ENCODE peak calls at places on chromosomes 6 and 20, in five cellular contexts. O is HCT116, N is H1, G is HepG2, A is GM12878. C is an unnamed sample.

GRCh38 chr6:17086469-17086868 is 15.4 kb upstream of the STMND1 start:
- DNase-seq in N (no peak), O (peak; percentile 75), G (peak; percentile 63), A (no peak), C (peak; percentile 90)

GRCh38 chr20:49110767-49111694 is 64.9 kb downstream of the CSE1L start:
- DNase-seq in N (no peak), A (no peak), O (no peak), G (no peak), C (no peak)

GRCh38 chr20:50533464-50533863 is 23.3 kb downstream of the PTPN1 start:
- DNase-seq in N (no peak), O (no peak), G (no peak), A (no peak), C (no peak)

GRCh38 chr6:10362300-10362699 is 52.6 kb downstream of the TFAP2A start:
- DNase-seq in A (no peak), G (no peak), N (no peak), O (no peak), C (no peak)

GRCh38 chr6:73547046-73547445 is 26.2 kb upstream of the EEF1A1 start:
- DNase-seq in A (no peak), O (no peak), N (no peak), G (no peak), C (no peak)

GRCh38 chr6:28643017-28643740 is 117.5 kb downstream of the GPX5 start:
- DNase-seq in O (peak; percentile 88), G (peak; percentile 69), A (peak; percentile 36), N (peak; percentile 83), C (peak; percentile 52)

GRCh38 chr6:36113049-36113448 is 17.3 kb upstream of the MAPK13 start:
- DNase-seq in O (no peak), A (no peak), N (no peak), G (peak; percentile 51), C (no peak)

GRCh38 chr6:81073323-81073722 is 679.2 kb downstream of the TENT5A start:
- DNase-seq in O (no peak), N (no peak), A (no peak), G (no peak), C (no peak)

GRCh38 chr20:38434310-38434741 is 802 bp downstream of the SNHG17 start:
- DNase-seq in O (no peak), A (no peak), G (no peak), N (no peak), C (no peak)

GRCh38 chr6:133286765-133287164 is 45.6 kb downstream of the EYA4 start:
- DNase-seq in O (no peak), G (no peak), N (no peak), A (no peak), C (no peak)

GRCh38 chr6:158039571-158040050 is 57.9 kb downstream of the SYNJ2 start:
- DNase-seq in G (peak; percentile 61), N (no peak), A (no peak), O (no peak), C (no peak)

GRCh38 chr6:42030585-42031506 is 19.5 kb upstream of the TAF8 start:
- DNase-seq in O (no peak), G (no peak), N (no peak), A (no peak), C (no peak)

GRCh38 chr6:36033935-36034334 is 6.3 kb downstream of the MAPK14 start:
- DNase-seq in A (no peak), G (no peak), N (no peak), O (no peak), C (no peak)

GRCh38 chr6:162942860-162943259 is 215.1 kb downstream of the PACRG start:
- DNase-seq in G (no peak), A (no peak), N (no peak), O (no peak), C (no peak)

GRCh38 chr20:58706975-58707681 is 14.5 kb downstream of the NPEPL1 start:
- DNase-seq in O (no peak), A (no peak), G (no peak), N (peak; percentile 44), C (no peak)

GRCh38 chr6:156778615-156779205 is 1.5 kb downstream of the ARID1B start:
- DNase-seq in A (no peak), N (peak; percentile 64), O (no peak), G (peak; percentile 34), C (peak; percentile 45)

GRCh38 chr20:48763183-48764030 is 64.4 kb downstream of the PREX1 start:
- DNase-seq in A (no peak), N (no peak), O (no peak), G (no peak), C (no peak)

GRCh38 chr6:99119109-99120031 is 171.6 kb upstream of the FBXL4 start:
- DNase-seq in G (peak; percentile 23), N (no peak), A (no peak), O (peak; percentile 12), C (peak; percentile 66)

DNA sequence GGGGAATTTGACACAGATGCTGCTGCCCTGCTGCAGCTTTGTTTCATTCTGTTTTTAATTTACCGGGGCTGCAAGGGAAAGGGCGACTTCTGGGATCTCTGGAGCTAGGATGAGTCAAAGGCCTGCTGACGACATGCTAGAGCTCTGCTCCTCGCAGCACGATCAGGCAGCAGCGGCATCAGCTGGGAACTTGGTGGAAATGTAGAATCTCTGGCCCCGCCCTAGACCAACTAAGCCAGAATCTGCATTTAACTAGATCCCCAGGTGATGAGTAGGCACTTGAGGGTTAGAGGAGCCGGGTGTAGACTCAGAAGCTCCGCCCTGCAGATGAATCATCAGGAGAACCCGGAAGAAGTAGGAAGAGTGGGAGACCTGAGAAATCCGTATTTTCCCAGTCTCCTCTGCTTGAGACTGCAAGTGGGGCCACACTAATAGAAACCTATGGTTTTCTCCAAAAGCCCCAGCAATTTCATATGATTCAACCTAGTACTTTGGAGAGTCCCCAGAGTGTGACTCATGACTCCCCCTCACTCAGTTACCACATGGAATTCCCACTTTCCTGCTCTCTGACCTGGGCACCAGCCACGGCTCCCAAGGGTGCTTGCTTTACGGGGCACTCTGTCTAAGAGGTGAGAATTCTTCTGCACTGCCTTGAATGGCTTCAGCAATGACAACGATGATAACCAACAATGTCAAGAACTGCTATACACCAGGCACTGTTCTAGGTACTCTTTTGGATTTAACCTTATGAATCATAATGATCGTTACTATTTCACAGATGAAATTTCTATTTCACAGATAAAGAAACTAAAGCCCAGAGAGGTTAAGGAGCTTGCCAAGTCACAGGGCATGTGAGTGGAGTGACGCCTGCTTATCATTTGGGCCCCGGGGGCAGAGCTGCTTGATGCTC is 18.1 kb downstream of the TUBB2B start:
- DNase-seq in G (peak; percentile 88), O (peak; percentile 96), A (peak; percentile 60), N (peak; percentile 69), C (no peak)
- TF ChIP-seq JUND in G (no peak), O (peak; percentile 89), A (no peak), N (peak; percentile 82), C (no peak)

DNA sequence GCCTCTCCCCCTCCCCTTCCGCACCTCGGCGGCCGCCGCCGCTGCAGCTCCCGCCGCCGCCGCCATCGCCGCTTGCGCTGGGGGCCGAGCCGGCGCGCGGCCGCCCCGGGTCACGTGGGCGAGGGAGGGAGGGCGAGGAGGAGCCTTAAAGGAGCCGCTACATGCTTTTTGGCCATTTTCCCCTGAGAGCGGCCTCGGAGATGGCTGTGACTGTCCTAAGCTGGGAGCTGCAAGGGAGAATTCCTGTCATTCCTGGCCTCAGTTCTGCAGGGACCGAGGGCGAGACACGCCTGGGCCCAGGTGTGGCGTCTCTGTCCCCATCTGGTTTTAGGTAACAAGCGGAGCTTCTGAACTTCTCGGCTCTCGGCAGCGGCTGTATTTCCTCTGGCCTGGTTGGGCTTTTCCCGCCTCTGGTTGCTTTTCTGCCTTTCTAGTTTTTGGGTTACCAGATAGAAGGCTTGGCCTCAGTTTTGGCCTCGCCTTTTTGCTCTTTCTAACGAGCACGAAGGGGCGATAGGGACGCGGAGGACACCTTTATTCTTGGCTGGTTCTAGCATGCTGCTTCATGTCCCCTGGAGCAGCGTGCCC is at the start of gene EHMT2:
- DNase-seq in A (no peak), N (peak; percentile 89), G (peak; percentile 76), O (peak; percentile 46), C (peak; percentile 90)
- TF ChIP-seq JUND in A (no peak), N (no peak), G (peak; percentile 14), O (no peak), C (no peak)

GRCh38 chr6:6614965-6615304 is 26.4 kb downstream of the LY86 start:
- DNase-seq in O (no peak), G (no peak), N (no peak), A (no peak), C (no peak)

GRCh38 chr6:6612308-6612707 is 23.8 kb downstream of the LY86 start:
- DNase-seq in A (no peak), G (no peak), N (no peak), O (no peak), C (no peak)

GRCh38 chr6:6611486-6611885 is 23.0 kb downstream of the LY86 start:
- DNase-seq in N (no peak), O (no peak), G (no peak), A (no peak), C (no peak)

GRCh38 chr6:6616670-6617069 is 28.1 kb downstream of the LY86 start:
- DNase-seq in N (no peak), A (no peak), O (no peak), G (no peak), C (no peak)

DNA sequence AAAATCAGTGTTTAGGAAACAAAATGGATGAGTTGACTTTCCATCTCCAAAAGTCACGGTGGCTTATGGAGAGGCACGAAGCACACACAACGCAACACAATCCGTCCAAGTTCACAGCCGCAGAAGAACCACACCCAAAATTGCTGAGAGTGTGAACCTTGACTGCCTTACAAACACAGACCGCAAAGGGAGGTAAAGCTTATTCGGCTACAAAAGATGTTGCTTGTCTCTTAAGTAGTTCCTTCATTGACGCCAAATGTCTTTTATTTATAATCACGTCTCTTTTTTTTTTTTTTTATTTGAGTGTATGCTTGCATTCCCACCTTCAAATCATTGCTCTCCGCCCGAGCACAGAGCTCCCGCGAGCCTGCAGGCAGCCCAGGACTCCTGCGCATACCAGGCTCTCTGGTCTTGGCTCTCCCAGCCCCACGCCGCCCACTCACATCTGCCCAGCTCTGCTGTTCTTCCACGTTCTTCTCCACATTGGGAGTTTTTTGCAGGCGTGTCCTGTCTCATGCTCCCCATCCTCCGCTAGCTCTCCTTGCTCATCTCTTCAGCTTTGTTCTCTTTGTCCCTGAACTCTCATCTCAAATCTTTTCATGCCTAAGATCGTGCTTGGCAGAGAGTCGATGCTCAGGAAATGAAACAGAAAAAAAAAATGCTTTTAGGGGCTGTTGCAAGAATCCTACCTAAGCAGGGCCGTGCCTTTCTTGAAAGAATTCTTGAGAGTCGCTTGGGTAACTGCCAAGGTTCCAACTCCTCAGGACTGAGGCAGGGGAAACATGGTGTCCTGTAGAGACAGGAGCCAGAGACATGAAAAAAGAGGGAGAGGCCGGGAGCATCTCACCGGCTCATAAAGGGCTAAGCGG is 25.8 kb downstream of the LY86 start:
- DNase-seq in N (no peak), O (no peak), A (no peak), G (no peak), C (no peak)
- TF ChIP-seq JUND in N (no peak), O (no peak), A (no peak), G (no peak), C (no peak)

DNA sequence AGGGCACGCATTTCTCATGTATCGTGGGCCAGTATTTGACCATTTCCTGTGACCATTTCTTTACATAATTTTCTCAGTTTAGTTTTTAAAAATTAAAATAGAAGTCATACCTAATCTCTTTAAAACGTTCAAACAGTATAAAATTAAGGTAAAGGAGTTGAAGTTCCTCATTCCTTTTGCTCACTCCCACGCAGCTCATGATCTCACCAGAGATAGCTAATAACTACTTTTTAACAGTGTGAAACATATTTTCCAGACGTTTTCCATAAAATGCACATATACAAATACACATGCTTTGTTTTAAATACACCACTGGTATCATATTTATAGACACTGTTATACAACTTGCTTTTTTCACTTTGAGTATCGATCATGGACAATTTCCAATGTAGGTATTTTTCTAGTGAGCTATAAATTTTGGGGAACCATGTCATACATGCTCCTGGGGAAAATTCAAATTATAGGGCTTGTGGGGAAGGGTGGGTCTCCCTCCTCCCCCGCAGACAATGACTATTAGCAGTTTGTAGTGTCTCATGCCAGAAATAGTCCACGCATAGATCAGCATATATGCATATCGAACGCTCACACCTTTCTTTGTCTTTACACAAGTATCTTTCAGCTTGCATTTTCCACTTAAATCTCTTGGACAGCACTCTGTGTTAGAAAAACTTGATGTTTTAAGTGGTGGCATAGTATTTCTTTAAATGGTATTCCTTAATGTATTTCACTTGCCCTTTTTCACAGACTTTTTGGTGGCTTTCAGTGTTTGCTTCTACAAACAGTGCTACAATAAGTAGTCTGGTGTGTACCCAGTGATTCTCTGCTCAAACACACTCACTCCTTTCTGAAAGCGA is 145.5 kb upstream of the ZNF217 start:
- DNase-seq in G (no peak), A (no peak), O (no peak), N (no peak), C (peak; percentile 65)
- TF ChIP-seq JUND in G (no peak), A (no peak), O (no peak), N (no peak), C (no peak)